ENCODE peak calls at places on chromosomes 13 and 19, in four cellular contexts. One of them, this sample, is unnamed. For H3K4me1 and H3K27me3, the result is how much of the 10 kb centered on the place peaks cover.

GRCh38 chr13:21074601-21075302 is 13.4 kb upstream of the LATS2 start:
- DNase-seq in H9: no peak
- DNase-seq in tibial nerve: no peak
- DNase-seq in heart left ventricle: peak
- DNase-seq in this sample: no peak

GRCh38 chr13:90867336-90867683 is 480.2 kb upstream of the MIR17HG start:
- DNase-seq in H9: peak
- DNase-seq in tibial nerve: peak
- DNase-seq in heart left ventricle: peak
- DNase-seq in this sample: peak

GRCh38 chr13:33283195-33283910 is 2.2 kb downstream of the STARD13 start:
- DNase-seq in heart left ventricle: no peak
- DNase-seq in H9: no peak
- DNase-seq in tibial nerve: no peak
- DNase-seq in this sample: no peak

GRCh38 chr19:51195616-51196015 is 29.3 kb upstream of the CD33 start:
- DNase-seq in H9: no peak
- DNase-seq in heart left ventricle: no peak
- DNase-seq in tibial nerve: no peak
- DNase-seq in this sample: no peak

GRCh38 chr13:52156724-52157251 is 2.6 kb downstream of the NEK3 start:
- DNase-seq in tibial nerve: no peak
- DNase-seq in H9: no peak
- DNase-seq in heart left ventricle: no peak
- DNase-seq in this sample: no peak

GRCh38 chr13:44136693-44137268 is 236.8 kb upstream of the SERP2 start:
- DNase-seq in tibial nerve: no peak
- DNase-seq in H9: no peak
- DNase-seq in heart left ventricle: no peak
- DNase-seq in this sample: no peak

GRCh38 chr19:7522923-7523667 is 671 bp downstream of the MCOLN1 start:
- DNase-seq in H9: no peak
- DNase-seq in heart left ventricle: no peak
- DNase-seq in tibial nerve: no peak
- DNase-seq in this sample: no peak

GRCh38 chr13:111508902-111509509 is 188.6 kb downstream of the TEX29 start:
- DNase-seq in heart left ventricle: no peak
- DNase-seq in tibial nerve: no peak
- DNase-seq in H9: no peak
- DNase-seq in this sample: no peak

GRCh38 chr19:44539236-44539819 is 9.9 kb upstream of the CEACAM20 start:
- DNase-seq in heart left ventricle: no peak
- DNase-seq in H9: no peak
- DNase-seq in tibial nerve: no peak
- DNase-seq in this sample: no peak

GRCh38 chr13:30581582-30581981 is 36.1 kb upstream of the USPL1 start:
- DNase-seq in tibial nerve: no peak
- DNase-seq in heart left ventricle: no peak
- DNase-seq in H9: no peak
- DNase-seq in this sample: no peak

GRCh38 chr13:45527699-45528462 is 63.1 kb downstream of the COG3 start:
- DNase-seq in heart left ventricle: no peak
- DNase-seq in tibial nerve: no peak
- DNase-seq in H9: no peak
- DNase-seq in this sample: no peak

GRCh38 chr13:91375119-91375729 is 23.2 kb upstream of the GPC5 start:
- DNase-seq in tibial nerve: no peak
- DNase-seq in heart left ventricle: no peak
- DNase-seq in H9: no peak
- DNase-seq in this sample: peak

GRCh38 chr19:47848425-47848824 is 10.6 kb upstream of the TPRX2 start:
- DNase-seq in heart left ventricle: no peak
- DNase-seq in H9: no peak
- DNase-seq in tibial nerve: no peak
- DNase-seq in this sample: no peak

GRCh38 chr13:49625392-49626137 is 2.7 kb upstream of the ARL11 start:
- DNase-seq in heart left ventricle: peak
- DNase-seq in tibial nerve: peak
- DNase-seq in H9: no peak
- DNase-seq in this sample: no peak

GRCh38 chr13:40570930-40571329 is 95.5 kb downstream of the FOXO1 start:
- DNase-seq in tibial nerve: no peak
- DNase-seq in H9: no peak
- DNase-seq in heart left ventricle: no peak
- DNase-seq in this sample: no peak
- H3K4me1 ChIP-seq in tibial nerve: half or more
- H3K4me1 ChIP-seq in H9: under half
- H3K4me1 ChIP-seq in heart left ventricle: half or more
- H3K4me1 ChIP-seq in this sample: under half

GRCh38 chr19:10431943-10432735 is 11.8 kb downstream of the PDE4A start:
- DNase-seq in heart left ventricle: peak
- DNase-seq in H9: peak
- DNase-seq in tibial nerve: no peak
- DNase-seq in this sample: no peak
- H3K27me3 ChIP-seq in heart left ventricle: under half
- H3K27me3 ChIP-seq in H9: under half
- H3K27me3 ChIP-seq in tibial nerve: under half
- H3K27me3 ChIP-seq in this sample: under half

GRCh38 chr13:28984326-28984725 is 164.2 kb downstream of the MTUS2 start:
- DNase-seq in tibial nerve: no peak
- DNase-seq in H9: no peak
- DNase-seq in heart left ventricle: no peak
- DNase-seq in this sample: no peak
- H3K4me1 ChIP-seq in tibial nerve: under half
- H3K4me1 ChIP-seq in H9: under half
- H3K4me1 ChIP-seq in heart left ventricle: under half
- H3K4me1 ChIP-seq in this sample: under half

GRCh38 chr13:29423050-29423449 is 172.4 kb downstream of the SLC7A1 start:
- DNase-seq in tibial nerve: no peak
- DNase-seq in H9: no peak
- DNase-seq in heart left ventricle: no peak
- DNase-seq in this sample: no peak

GRCh38 chr13:29428992-29429315 is 166.5 kb downstream of the SLC7A1 start:
- DNase-seq in heart left ventricle: no peak
- DNase-seq in H9: no peak
- DNase-seq in tibial nerve: no peak
- DNase-seq in this sample: no peak

GRCh38 chr13:29428310-29428991 is 167.0 kb downstream of the SLC7A1 start:
- DNase-seq in H9: peak
- DNase-seq in tibial nerve: no peak
- DNase-seq in heart left ventricle: peak
- DNase-seq in this sample: no peak

GRCh38 chr13:29429496-29429895 is 166.0 kb downstream of the SLC7A1 start:
- DNase-seq in tibial nerve: no peak
- DNase-seq in heart left ventricle: no peak
- DNase-seq in H9: no peak
- DNase-seq in this sample: no peak

GRCh38 chr13:29427937-29428309 is 167.6 kb downstream of the SLC7A1 start:
- DNase-seq in tibial nerve: no peak
- DNase-seq in H9: no peak
- DNase-seq in heart left ventricle: no peak
- DNase-seq in this sample: no peak
- H3K27me3 ChIP-seq in tibial nerve: under half
- H3K27me3 ChIP-seq in H9: under half
- H3K27me3 ChIP-seq in heart left ventricle: under half
- H3K27me3 ChIP-seq in this sample: under half

DNA sequence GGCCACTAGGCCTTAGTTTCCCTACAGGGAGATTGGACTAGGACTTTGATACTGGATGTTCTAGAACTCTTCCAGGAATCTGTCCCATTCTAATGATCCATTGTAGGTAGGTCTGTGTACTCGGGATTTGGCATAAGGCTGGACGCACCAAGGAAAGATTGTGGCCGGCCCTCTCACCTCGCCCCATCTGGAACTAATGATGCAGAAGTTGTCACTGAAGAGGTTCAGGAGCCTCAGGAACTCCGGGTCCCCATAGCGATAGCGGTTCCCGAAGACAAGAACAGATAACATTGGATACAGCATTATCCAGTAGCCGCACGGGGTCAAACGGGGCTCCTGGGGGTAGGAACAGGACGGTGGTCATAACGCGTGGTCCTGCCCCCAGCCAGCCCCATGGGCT is 11.2 kb downstream of the EGLN2 start:
- DNase-seq in H9: no peak
- DNase-seq in tibial nerve: no peak
- DNase-seq in heart left ventricle: no peak
- DNase-seq in this sample: no peak
- H3K4me1 ChIP-seq in H9: under half
- H3K4me1 ChIP-seq in tibial nerve: half or more
- H3K4me1 ChIP-seq in heart left ventricle: half or more
- H3K4me1 ChIP-seq in this sample: under half

DNA sequence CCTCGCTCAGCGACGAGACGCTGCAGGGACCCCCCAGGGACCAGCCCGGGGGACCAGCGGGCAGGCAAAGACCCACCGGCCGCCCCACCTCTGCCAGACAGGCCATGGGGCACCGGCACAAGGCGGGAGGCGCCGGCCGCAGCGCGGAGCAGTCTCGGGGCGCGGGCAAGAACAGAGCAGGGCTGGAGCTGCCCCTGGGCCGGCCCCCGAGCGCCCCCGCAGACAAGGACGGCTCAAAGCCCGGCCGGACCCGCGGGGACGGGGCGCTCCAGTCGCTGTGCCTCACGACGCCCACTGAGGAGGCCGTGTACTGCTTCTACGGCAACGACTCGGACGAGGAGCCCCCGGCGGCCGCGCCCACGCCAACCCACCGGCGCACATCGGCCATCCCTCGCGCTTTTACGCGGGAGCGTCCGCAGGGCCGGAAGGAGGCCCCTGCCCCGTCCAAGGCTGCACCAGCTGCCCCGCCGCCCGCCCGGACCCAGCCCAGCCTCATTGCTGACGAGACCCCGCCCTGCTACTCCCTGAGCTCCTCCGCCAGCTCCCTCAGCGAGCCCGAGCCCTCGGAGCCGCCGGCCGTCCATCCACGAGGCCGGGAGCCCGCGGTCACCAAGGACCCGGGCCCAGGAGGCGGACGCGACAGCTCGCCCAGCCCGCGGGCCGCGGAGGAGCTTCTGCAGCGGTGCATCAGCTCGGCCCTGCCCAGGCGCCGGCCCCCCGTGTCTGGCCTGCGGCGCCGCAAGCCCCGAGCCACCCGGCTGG is 11.3 kb downstream of the C19orf25 start:
- DNase-seq in heart left ventricle: peak
- DNase-seq in tibial nerve: no peak
- DNase-seq in H9: no peak
- DNase-seq in this sample: no peak
- H3K27me3 ChIP-seq in heart left ventricle: half or more
- H3K27me3 ChIP-seq in tibial nerve: under half
- H3K27me3 ChIP-seq in H9: half or more
- H3K27me3 ChIP-seq in this sample: under half

DNA sequence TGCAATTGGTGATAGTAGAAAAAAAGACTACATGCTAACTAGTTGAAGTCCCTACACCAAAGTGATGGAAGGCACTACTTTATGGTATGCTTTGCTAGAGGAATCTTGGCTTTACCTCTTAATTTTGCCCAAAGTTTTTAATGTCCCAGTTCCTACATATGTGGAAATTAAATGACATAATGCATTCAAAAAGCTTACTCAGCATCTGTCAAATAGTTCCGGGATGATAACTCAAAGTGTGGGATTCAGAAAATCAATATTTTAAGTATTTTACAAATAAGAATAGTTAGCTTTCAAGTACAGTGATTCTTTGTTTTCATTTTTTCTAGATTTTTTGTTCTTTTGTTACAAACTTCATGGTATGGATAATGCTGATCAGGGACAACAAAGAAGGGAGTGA is 211.6 kb downstream of the PCDH20 start:
- DNase-seq in H9: no peak
- DNase-seq in heart left ventricle: no peak
- DNase-seq in tibial nerve: no peak
- DNase-seq in this sample: no peak
- H3K4me1 ChIP-seq in H9: under half
- H3K4me1 ChIP-seq in heart left ventricle: under half
- H3K4me1 ChIP-seq in tibial nerve: under half
- H3K4me1 ChIP-seq in this sample: under half